ENCODE peak calls at places on chromosome 16, in five cellular contexts. W is AG04450; D is activated naive CD8-positive, alpha-beta T cell treated with anti-CD3 and anti-CD28 coated beads, Interleukin-2, amount 50 U/mL, for 16 hours; S is nucleus accumbens; C is RWPE1. L is an unnamed sample.

GRCh38 chr16:66248096-66248495 is 118.4 kb upstream of the CDH5 start:
- DNase-seq in W (no peak), D (no peak), S (no peak), C (no peak), L (no peak)

GRCh38 chr16:14510939-14511797 is 118.9 kb downstream of the PARN start:
- DNase-seq in W (no peak), D (no peak), S (no peak), C (peak), L (no peak)

GRCh38 chr16:77344306-77344705 is 90.5 kb downstream of the ADAMTS18 start:
- DNase-seq in W (no peak), D (no peak), S (no peak), C (no peak), L (no peak)

GRCh38 chr16:17591655-17592405 is 121.1 kb upstream of the XYLT1 start:
- DNase-seq in W (no peak), D (no peak), S (no peak), C (no peak), L (no peak)

GRCh38 chr16:77711775-77712174 is 10.5 kb upstream of the NUDT7 start:
- DNase-seq in W (no peak), D (no peak), S (no peak), C (no peak), L (no peak)

GRCh38 chr16:81583893-81584705 is 139.5 kb downstream of the CMIP start:
- DNase-seq in W (peak), D (no peak), S (no peak), C (peak), L (no peak)

GRCh38 chr16:89210165-89210903 is 7.2 kb upstream of the ZNF778 start:
- DNase-seq in W (no peak), D (no peak), S (no peak), C (no peak), L (no peak)

GRCh38 chr16:588639-588888 is 1.3 kb upstream of the RAB40C start:
- DNase-seq in W (peak), D (no peak), S (no peak), C (no peak), L (peak)

GRCh38 chr16:70391881-70392481 is 45.3 kb downstream of the DDX19A start:
- DNase-seq in W (no peak), D (no peak), S (no peak), C (peak), L (no peak)

GRCh38 chr16:27168790-27169189 is 34.5 kb upstream of the KDM8 start:
- DNase-seq in W (no peak), D (no peak), S (no peak), C (no peak), L (no peak)

GRCh38 chr16:66928702-66929388 is 3.5 kb upstream of the RRAD start:
- DNase-seq in W (no peak), D (no peak), S (no peak), C (no peak), L (no peak)

GRCh38 chr16:85400305-85401205 is 212.6 kb upstream of the GSE1 start:
- DNase-seq in W (no peak), D (no peak), S (no peak), C (no peak), L (no peak)

GRCh38 chr16:12157510-12158093 is 181.1 kb downstream of the SNX29 start:
- DNase-seq in W (no peak), D (no peak), S (no peak), C (no peak), L (no peak)

GRCh38 chr16:87363771-87364476 is 19.7 kb downstream of the FBXO31 start:
- DNase-seq in W (no peak), D (no peak), S (no peak), C (no peak), L (no peak)

GRCh38 chr16:47247691-47248090 is 103.9 kb upstream of the NETO2 start:
- DNase-seq in W (no peak), D (no peak), S (no peak), C (no peak), L (no peak)

GRCh38 chr16:55503726-55504553 is 4.9 kb upstream of the LPCAT2 start:
- DNase-seq in W (no peak), D (no peak), S (no peak), C (no peak), L (peak)

GRCh38 chr16:27408012-27408601 is 6.1 kb downstream of the IL21R start:
- DNase-seq in W (no peak), D (no peak), S (no peak), C (peak), L (no peak)

GRCh38 chr16:89360760-89361435 is 129.5 kb downstream of the ANKRD11 start:
- DNase-seq in W (no peak), D (peak), S (no peak), C (no peak), L (peak)

GRCh38 chr16:16120044-16120381 is 103.3 kb downstream of the ABCC6 start:
- DNase-seq in W (no peak), D (no peak), S (no peak), C (no peak), L (no peak)

GRCh38 chr16:12612598-12613101 is 191.0 kb downstream of the CPPED1 start:
- DNase-seq in W (no peak), D (no peak), S (no peak), C (peak), L (no peak)

GRCh38 chr16:57000271-57001025 is 11.1 kb downstream of the NLRC5 start:
- DNase-seq in W (peak), D (no peak), S (no peak), C (peak), L (peak)

GRCh38 chr16:18983565-18984424 is at the start of gene TMC7:
- DNase-seq in W (peak), D (no peak), S (peak), C (peak), L (peak)

GRCh38 chr16:82639263-82639662 is 12.5 kb downstream of the CDH13 start:
- DNase-seq in W (no peak), D (no peak), S (no peak), C (no peak), L (no peak)

GRCh38 chr16:10579965-10580918 is at the start of gene EMP2:
- DNase-seq in W (peak), D (no peak), S (no peak), C (peak), L (peak)

GRCh38 chr16:30904114-30904780 is 7.8 kb downstream of the CTF1 start:
- DNase-seq in W (no peak), D (no peak), S (no peak), C (no peak), L (peak)

GRCh38 chr16:50367777-50368409 is 895 bp downstream of the BRD7 start:
- DNase-seq in W (no peak), D (no peak), S (no peak), C (no peak), L (no peak)

GRCh38 chr16:84929421-84930297 is 81.7 kb downstream of the ZDHHC7 start:
- DNase-seq in W (no peak), D (no peak), S (no peak), C (no peak), L (no peak)

GRCh38 chr16:28258571-28258970 is 33.8 kb upstream of the SBK1 start:
- DNase-seq in W (no peak), D (no peak), S (no peak), C (no peak), L (no peak)

L was measured in GM13976.